ENCODE peak calls at places on chromosomes 2 and 18, in four cellular contexts. C, J, K and Y are unnamed samples.

GRCh38 chr2:196592331-196592911 is 47.1 kb upstream of the CCDC150 start:
- DNase-seq in C (no peak), J (no peak), K (no peak), Y (no peak)

GRCh38 chr2:148999451-148999891 is 39.0 kb upstream of the LYPD6B start:
- DNase-seq in C (no peak), J (no peak), K (no peak), Y (no peak)

GRCh38 chr2:148509703-148510036 is 134.9 kb upstream of the EPC2 start:
- DNase-seq in C (no peak), J (no peak), K (no peak), Y (no peak)

GRCh38 chr2:207503234-207503633 is 26.5 kb upstream of the CREB1 start:
- DNase-seq in C (no peak), J (no peak), K (no peak), Y (peak)

GRCh38 chr2:46187112-46187618 is 110.0 kb upstream of the EPAS1 start:
- DNase-seq in C (peak), J (peak), K (no peak), Y (no peak)

GRCh38 chr2:56011624-56012023 is 88.0 kb upstream of the EFEMP1 start:
- DNase-seq in C (no peak), J (no peak), K (no peak), Y (no peak)

GRCh38 chr2:129708221-129708967 is 271.1 kb upstream of the RAB6C start:
- DNase-seq in C (no peak), J (no peak), K (no peak), Y (no peak)

GRCh38 chr18:30160124-30160523 is 882.4 kb downstream of the DSC3 start:
- DNase-seq in C (no peak), J (no peak), K (no peak), Y (no peak)

GRCh38 chr2:8539743-8540551 is 141.9 kb upstream of the ID2 start:
- DNase-seq in C (no peak), J (no peak), K (peak), Y (no peak)

GRCh38 chr2:126887506-126887905 is 11.2 kb upstream of the TEX51 start:
- DNase-seq in C (no peak), J (no peak), K (no peak), Y (no peak)

GRCh38 chr2:126885701-126886121 is 13.0 kb upstream of the TEX51 start:
- DNase-seq in C (peak), J (peak), K (no peak), Y (no peak)

GRCh38 chr2:126884861-126885481 is 13.7 kb upstream of the TEX51 start:
- DNase-seq in C (no peak), J (no peak), K (no peak), Y (no peak)

GRCh38 chr2:126886906-126887280 is 11.8 kb upstream of the TEX51 start:
- DNase-seq in C (no peak), J (peak), K (no peak), Y (no peak)

GRCh38 chr2:126886201-126886905 is 12.3 kb upstream of the TEX51 start:
- DNase-seq in C (peak), J (peak), K (no peak), Y (peak)
- TF ChIP-seq CTCF in C (peak), J (peak), K (peak), Y (peak)

DNA sequence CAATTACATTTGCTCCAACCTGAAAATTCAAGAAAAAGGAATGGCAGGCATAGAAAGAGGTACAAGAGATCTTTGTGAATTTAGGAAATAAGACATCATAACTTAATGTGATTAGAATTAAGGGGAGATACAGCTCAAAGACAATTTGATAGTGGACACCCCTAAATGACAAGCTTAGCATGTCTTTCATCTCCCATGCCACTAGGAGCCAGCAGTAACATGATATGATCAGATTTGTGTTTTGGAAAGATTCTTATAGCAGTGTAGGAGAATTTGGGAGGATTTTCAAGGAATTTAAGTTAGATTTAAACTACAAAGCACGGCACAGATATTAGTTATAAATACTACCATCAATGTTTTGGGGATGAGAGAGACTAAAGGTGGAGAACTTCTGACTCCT is 340.8 kb downstream of the RDH14 start:
- DNase-seq in C (no peak), J (no peak), K (no peak), Y (no peak)
- TF ChIP-seq CTCF in C (no peak), J (no peak), K (no peak), Y (no peak)

GRCh38 chr2:65256088-65256487 is 28.5 kb downstream of the ACTR2 start:
- DNase-seq in C (no peak), J (no peak), K (no peak), Y (no peak)
- TF ChIP-seq CTCF in C (no peak), J (no peak), K (no peak), Y (peak)

DNA sequence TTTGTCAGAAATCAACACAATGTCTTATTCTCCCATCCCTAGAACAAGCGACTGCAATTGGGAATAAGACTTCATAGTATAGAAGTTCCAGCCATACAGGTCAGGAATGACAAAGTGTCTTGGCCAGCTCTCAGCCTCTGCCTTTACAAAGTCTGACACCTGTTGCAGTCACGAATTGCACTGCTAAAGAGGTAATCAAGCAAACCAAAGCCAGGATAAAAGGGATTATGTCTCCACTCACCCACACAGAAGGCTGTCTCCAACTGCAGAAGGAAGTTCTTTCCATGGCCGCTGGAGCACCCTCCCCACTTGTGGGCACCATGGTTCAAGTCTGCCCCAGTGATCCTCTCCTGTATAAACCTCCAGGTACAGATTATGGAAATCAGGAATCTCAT is 114.8 kb upstream of the PKDCC start:
- DNase-seq in C (no peak), J (no peak), K (no peak), Y (no peak)
- TF ChIP-seq CTCF in C (no peak), J (no peak), K (no peak), Y (no peak)

DNA sequence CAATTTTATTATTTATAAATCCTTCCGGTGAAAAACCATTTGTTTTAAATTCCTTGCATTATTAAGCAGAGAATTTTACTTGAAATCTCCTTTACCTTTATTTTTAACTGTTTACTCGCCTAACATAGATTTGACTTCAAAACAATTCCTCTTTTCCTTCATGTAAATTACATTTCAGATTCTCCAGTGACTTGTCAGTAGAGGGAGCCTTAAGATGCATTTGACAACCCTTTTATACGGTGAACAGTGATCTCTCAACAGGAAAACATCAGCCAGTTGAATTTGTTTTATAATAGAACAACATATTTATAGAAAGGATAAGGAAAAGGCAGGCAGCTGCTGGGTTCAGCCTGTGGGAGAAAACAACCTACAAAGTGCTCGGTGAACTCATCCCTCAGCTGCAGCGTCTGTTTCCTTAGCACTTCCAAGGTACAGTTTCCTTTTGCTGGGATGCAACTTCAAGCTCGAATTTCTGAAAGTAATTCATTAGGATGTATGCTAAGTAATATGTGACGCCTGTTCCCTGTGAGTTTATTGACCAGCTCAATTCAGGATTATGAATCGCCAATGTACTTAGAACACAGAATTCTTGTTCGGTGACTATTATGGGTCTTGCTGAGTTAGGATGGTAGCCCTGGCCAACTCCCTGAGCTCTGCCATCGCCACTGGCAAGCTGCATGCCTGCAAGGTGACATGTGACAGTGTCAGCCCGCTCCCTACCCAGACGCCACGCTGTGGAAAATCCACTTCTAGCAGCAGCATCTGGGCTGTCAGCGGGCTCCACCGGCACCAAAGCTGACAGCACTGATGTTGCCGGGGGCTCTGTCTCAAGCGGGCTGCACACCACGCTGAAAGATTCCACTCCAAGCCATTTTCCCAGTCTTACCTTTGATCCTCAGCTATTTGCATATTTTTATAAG is 100.9 kb downstream of the MYT1L start:
- DNase-seq in C (no peak), J (no peak), K (no peak), Y (no peak)
- TF ChIP-seq CTCF in C (no peak), J (no peak), K (peak), Y (no peak)

GRCh38 chr2:182646763-182647498 is 69.1 kb upstream of the DNAJC10 start:
- DNase-seq in C (no peak), J (no peak), K (no peak), Y (no peak)

GRCh38 chr2:182652326-182652725 is 63.7 kb upstream of the DNAJC10 start:
- DNase-seq in C (no peak), J (no peak), K (no peak), Y (no peak)

GRCh38 chr2:182647499-182647787 is 68.6 kb upstream of the DNAJC10 start:
- DNase-seq in C (no peak), J (no peak), K (no peak), Y (no peak)

GRCh38 chr2:182650704-182651103 is 65.4 kb upstream of the DNAJC10 start:
- DNase-seq in C (no peak), J (no peak), K (no peak), Y (no peak)

DNA sequence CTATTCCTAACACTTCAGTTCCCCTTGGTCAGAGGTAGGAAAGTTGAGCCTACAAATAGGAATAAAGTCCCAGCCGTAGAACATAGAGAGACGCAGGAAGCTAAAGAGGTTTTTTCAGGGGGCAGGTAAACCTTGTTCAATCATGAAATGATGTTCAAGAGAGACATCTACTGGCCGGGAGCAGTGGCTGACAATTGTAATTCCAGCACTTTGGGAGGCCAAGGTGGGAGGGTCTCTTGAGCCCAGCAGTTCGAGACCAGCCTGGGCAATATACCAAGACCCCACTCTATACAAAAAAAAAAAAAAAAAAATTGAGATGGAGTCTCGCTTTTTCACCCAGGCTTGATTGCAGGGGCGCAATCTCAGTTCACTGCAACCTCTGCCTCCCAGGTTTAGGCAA is 66.7 kb upstream of the DNAJC10 start:
- DNase-seq in C (no peak), J (no peak), K (no peak), Y (no peak)
- TF ChIP-seq CTCF in C (peak), J (no peak), K (peak), Y (no peak)

GRCh38 chr2:202035941-202036372 is 2.3 kb downstream of the FZD7 start:
- DNase-seq in C (peak), J (peak), K (no peak), Y (no peak)

GRCh38 chr2:202034249-202035088 is 814 bp downstream of the FZD7 start:
- DNase-seq in C (peak), J (peak), K (no peak), Y (no peak)

GRCh38 chr2:202033317-202034248 is at the start of gene FZD7:
- DNase-seq in C (peak), J (peak), K (no peak), Y (peak)

GRCh38 chr2:202036601-202037037 is 3.0 kb downstream of the FZD7 start:
- DNase-seq in C (peak), J (peak), K (no peak), Y (no peak)

DNA sequence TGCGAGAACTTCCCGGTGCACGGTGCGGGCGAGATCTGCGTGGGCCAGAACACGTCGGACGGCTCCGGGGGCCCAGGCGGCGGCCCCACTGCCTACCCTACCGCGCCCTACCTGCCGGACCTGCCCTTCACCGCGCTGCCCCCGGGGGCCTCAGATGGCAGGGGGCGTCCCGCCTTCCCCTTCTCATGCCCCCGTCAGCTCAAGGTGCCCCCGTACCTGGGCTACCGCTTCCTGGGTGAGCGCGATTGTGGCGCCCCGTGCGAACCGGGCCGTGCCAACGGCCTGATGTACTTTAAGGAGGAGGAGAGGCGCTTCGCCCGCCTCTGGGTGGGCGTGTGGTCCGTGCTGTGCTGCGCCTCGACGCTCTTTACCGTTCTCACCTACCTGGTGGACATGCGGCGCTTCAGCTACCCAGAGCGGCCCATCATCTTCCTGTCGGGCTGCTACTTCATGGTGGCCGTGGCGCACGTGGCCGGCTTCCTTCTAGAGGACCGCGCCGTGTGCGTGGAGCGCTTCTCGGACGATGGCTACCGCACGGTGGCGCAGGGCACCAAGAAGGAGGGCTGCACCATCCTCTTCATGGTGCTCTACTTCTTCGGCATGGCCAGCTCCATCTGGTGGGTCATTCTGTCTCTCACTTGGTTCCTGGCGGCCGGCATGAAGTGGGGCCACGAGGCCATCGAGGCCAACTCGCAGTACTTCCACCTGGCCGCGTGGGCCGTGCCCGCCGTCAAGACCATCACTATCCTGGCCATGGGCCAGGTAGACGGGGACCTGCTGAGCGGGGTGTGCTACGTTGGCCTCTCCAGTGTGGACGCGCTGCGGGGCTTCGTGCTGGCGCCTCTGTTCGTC is 1.7 kb downstream of the FZD7 start:
- DNase-seq in C (peak), J (peak), K (no peak), Y (no peak)
- TF ChIP-seq CTCF in C (peak), J (peak), K (peak), Y (peak)

GRCh38 chr2:10787176-10787968 is 25.2 kb downstream of the PDIA6 start:
- DNase-seq in C (no peak), J (no peak), K (no peak), Y (no peak)
- TF ChIP-seq CTCF in C (no peak), J (no peak), K (peak), Y (peak)

DNA sequence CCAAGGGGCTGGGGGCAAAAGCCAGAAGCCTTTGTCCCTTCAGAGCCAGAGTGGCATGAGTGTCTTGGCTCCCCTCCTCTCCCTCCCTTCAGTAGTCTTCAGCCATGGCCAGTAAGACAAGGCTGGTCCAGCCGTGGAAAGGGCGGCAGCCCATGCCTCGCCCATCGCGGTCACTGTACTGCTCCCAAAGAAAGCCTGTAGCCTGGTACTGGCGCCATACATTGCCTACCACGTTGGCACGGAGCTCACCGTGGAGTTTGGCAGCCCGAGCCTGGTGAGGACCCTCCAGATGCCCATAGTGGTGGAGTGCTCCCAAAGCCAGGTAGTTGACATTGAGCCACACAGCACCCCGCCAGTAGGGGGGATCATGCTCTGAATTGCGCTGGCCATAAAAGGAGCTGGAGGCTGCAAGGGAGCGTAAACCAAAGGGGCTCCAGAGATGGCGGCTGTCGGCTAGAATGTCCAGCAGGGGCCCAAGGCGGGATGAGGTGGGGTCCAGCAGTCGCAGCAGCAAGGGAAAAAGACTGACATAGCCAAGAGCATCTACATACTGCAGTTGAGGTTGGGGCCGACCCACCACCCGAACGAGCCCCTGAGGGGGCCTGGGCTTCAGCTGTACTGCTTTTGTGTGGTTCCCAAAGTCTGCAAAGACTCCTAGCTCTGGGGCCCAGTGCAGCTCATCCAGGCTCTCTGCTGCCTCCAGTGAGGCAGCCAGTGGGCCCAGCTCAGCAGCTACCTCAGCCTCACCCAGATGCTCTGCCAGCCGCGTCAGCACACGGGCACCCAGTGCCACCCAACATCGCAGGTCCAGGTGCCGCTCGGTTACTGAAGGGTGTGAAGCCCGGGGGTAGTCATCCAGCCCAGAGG is 3.2 kb downstream of the WBP1 start:
- DNase-seq in C (no peak), J (no peak), K (no peak), Y (no peak)
- TF ChIP-seq CTCF in C (no peak), J (no peak), K (no peak), Y (no peak)